ENCODE peak calls at places on chromosomes 4 and X, in seven cellular contexts. X is A549, G is IMR-90, K is prostate gland, E is body of pancreas, O is heart left ventricle, J is ovary. S is an unnamed sample.

GRCh38 chr4:21184788-21185187 is 484.5 kb downstream of the PACRGL start:
- DNase-seq in X (no peak), G (no peak), K (no peak), E (no peak), O (no peak), J (no peak), S (no peak)

GRCh38 chr4:189974056-189974455 is 33.4 kb downstream of the FRG1 start:
- DNase-seq in X (peak; percentile 6), G (no peak), K (no peak), E (no peak), O (no peak), J (no peak), S (no peak)

GRCh38 chr4:1011022-1011694 is at the start of gene FGFRL1:
- DNase-seq in X (peak; percentile 69), G (peak; percentile 77), K (peak; percentile 92), E (peak; percentile 95), O (peak; percentile 93), J (peak; percentile 95), S (peak; percentile 96)

GRCh38 chr4:1172228-1172851 is at the start of gene SPON2:
- DNase-seq in X (no peak), G (peak; percentile 27), K (no peak), E (peak; percentile 33), O (no peak), J (peak; percentile 77), S (peak; percentile 79)

GRCh38 chrX:96372313-96373046 is 312.2 kb upstream of the DIAPH2 start:
- DNase-seq in X (peak; percentile 17), G (peak; percentile 70), K (peak; percentile 4), E (peak; percentile 26), O (no peak), J (no peak), S (no peak)

GRCh38 chrX:121000589-121000988 is 15.0 kb upstream of the CT47A1 start:
- DNase-seq in X (no peak), G (no peak), K (no peak), E (no peak), O (no peak), J (no peak), S (no peak)

GRCh38 chrX:40170830-40171512 is 73.2 kb upstream of the BCOR start:
- DNase-seq in X (no peak), G (no peak), K (no peak), E (no peak), O (peak; percentile 30), J (no peak), S (no peak)

GRCh38 chrX:149527705-149528104 is 13.1 kb upstream of the EOLA1 start:
- DNase-seq in X (peak; percentile 20), G (peak; percentile 28), K (no peak), E (no peak), O (no peak), J (no peak), S (no peak)

GRCh38 chr4:82293304-82293703 is 80.5 kb downstream of the HNRNPD start:
- DNase-seq in X (no peak), G (no peak), K (no peak), E (no peak), O (no peak), J (no peak), S (no peak)

GRCh38 chrX:108122748-108123147 is 31.2 kb downstream of the ATG4A start:
- DNase-seq in X (no peak), G (peak; percentile 17), K (no peak), E (no peak), O (no peak), J (no peak), S (no peak)

GRCh38 chrX:30822068-30822671 is 66.9 kb downstream of the TAB3 start:
- DNase-seq in X (no peak), G (no peak), K (no peak), E (no peak), O (no peak), J (no peak), S (no peak)

GRCh38 chr4:145352438-145353145 is 129.1 kb upstream of the SMAD1 start:
- DNase-seq in X (no peak), G (no peak), K (no peak), E (peak; percentile 59), O (no peak), J (no peak), S (no peak)

GRCh38 chr4:168830777-168831512 is 179.1 kb downstream of the CBR4 start:
- DNase-seq in X (peak; percentile 18), G (no peak), K (no peak), E (no peak), O (no peak), J (no peak), S (no peak)

GRCh38 chr4:374298-375160 is 36.9 kb downstream of the ZNF141 start:
- DNase-seq in X (no peak), G (no peak), K (no peak), E (no peak), O (no peak), J (no peak), S (no peak)

GRCh38 chr4:5547651-5548249 is 160.6 kb downstream of the EVC2 start:
- DNase-seq in X (no peak), G (no peak), K (no peak), E (no peak), O (no peak), J (no peak), S (no peak)

GRCh38 chrX:67583171-67583570 is 39.4 kb downstream of the AR start:
- DNase-seq in X (no peak), G (no peak), K (no peak), E (no peak), O (no peak), J (no peak), S (no peak)

GRCh38 chrX:96994088-96994487 is 110.4 kb downstream of the RPA4 start:
- DNase-seq in X (no peak), G (no peak), K (no peak), E (no peak), O (no peak), J (no peak), S (no peak)

GRCh38 chr4:153205028-153205648 is 895 bp downstream of the TRIM2 start:
- DNase-seq in X (no peak), G (no peak), K (peak; percentile 59), E (peak; percentile 45), O (no peak), J (no peak), S (no peak)

GRCh38 chrX:115894087-115894486 is 276.5 kb upstream of the AGTR2 start:
- DNase-seq in X (no peak), G (peak; percentile 33), K (no peak), E (peak; percentile 43), O (no peak), J (no peak), S (no peak)

GRCh38 chr4:74447636-74448233 is 2.8 kb downstream of the AREG start:
- DNase-seq in X (no peak), G (no peak), K (no peak), E (no peak), O (no peak), J (no peak), S (no peak)

GRCh38 chr4:15725608-15726007 is 22.7 kb downstream of the BST1 start:
- DNase-seq in X (no peak), G (peak; percentile 46), K (no peak), E (no peak), O (no peak), J (no peak), S (no peak)

GRCh38 chr4:15735531-15735930 is 32.7 kb downstream of the BST1 start:
- DNase-seq in X (no peak), G (no peak), K (no peak), E (no peak), O (no peak), J (no peak), S (no peak)

DNA sequence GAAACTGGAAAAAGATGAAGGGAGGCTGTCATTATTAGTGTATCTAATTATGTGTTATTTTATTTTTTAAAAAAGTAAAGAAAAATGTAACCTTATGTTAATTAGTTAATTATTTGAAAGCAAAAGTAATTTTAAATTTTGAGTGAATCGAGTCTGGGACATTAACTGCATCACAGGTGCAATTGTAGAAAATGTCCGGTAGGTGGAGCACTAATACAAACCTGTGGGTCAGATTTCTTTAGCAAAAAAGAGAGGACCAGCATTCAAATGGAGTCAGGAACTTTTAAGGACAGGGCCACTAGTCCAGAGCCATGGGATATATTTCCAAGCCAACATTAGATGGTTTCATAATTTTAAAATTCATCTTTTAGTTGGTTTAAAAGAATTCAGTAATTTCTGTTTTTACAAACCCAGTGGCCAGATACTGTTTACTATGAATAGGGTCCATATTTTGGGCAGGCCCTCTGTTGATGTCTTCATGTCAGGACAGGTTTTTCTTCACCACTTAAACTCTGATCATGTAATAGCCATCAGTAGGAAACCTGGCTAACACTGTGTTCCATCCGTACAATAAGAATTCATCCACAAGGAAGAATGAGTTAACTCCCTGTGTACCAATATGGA is 27.2 kb downstream of the BST1 start:
- DNase-seq in X (peak; percentile 27), G (peak; percentile 53), K (peak; percentile 27), E (peak; percentile 22), O (no peak), J (no peak), S (no peak)
- H3K27ac ChIP-seq in X (no peak overlapping the region), G (no peak overlapping the region), K (no peak overlapping the region), E (no peak overlapping the region), O (no peak overlapping the region), J (no peak overlapping the region), S (no peak overlapping the region)

GRCh38 chrX:153927936-153928760 is 2.1 kb upstream of the ARHGAP4 start:
- DNase-seq in X (peak; percentile 98), G (peak; percentile 98), K (peak; percentile 93), E (peak; percentile 97), O (peak; percentile 98), J (peak; percentile 96), S (peak; percentile 98)
- TF ChIP-seq POLR2A in X (peak; percentile 50), G (peak; percentile 65), K (peak; percentile 67), E (peak; percentile 81), O (peak; percentile 78), J (peak; percentile 85), S (peak; percentile 30)

GRCh38 chr4:185796176-185796575 is 15.8 kb downstream of the SORBS2 start:
- DNase-seq in X (no peak), G (no peak), K (no peak), E (no peak), O (no peak), J (no peak), S (no peak)

GRCh38 chr4:185797596-185797995 is 14.4 kb downstream of the SORBS2 start:
- DNase-seq in X (no peak), G (no peak), K (no peak), E (no peak), O (no peak), J (no peak), S (no peak)

GRCh38 chr4:185799442-185799841 is 12.6 kb downstream of the SORBS2 start:
- DNase-seq in X (no peak), G (no peak), K (peak; percentile 27), E (no peak), O (no peak), J (no peak), S (no peak)

GRCh38 chr4:185794637-185795036 is 17.4 kb downstream of the SORBS2 start:
- DNase-seq in X (no peak), G (no peak), K (no peak), E (no peak), O (no peak), J (no peak), S (no peak)

DNA sequence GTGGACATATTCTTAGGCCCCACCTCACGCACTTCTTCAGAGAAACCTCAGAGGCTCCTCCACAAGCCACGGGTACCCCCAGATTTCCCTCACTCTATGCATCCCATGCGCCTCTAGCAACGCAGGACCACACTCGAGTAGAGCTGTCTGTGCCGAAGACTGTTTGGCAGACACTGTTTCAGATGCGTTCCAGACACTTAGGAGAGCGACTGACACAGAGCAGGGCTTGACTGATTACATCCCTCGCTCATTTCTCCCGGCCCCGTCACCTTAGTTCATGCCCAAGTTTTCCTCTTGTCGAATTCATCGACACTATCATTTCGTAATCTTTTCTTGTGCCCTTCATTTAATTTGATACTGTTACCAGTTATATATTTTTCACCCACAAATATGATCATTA is 15.0 kb downstream of the SORBS2 start:
- DNase-seq in X (no peak), G (no peak), K (no peak), E (no peak), O (peak; percentile 66), J (no peak), S (no peak)
- H3K4me1 ChIP-seq in X (peaks cover 22% of the 10 kb centered on the region), G (peaks cover 11% of the 10 kb centered on the region), K (no peaks in the 10 kb centered on the region), E (peaks cover 69% of the 10 kb centered on the region), O (peaks cover 12% of the 10 kb centered on the region), J (peaks cover 5% of the 10 kb centered on the region), S (no peaks in the 10 kb centered on the region)

GRCh38 chrX:71067079-71067478 is 1.1 kb downstream of the SNX12 start:
- DNase-seq in X (no peak), G (no peak), K (no peak), E (no peak), O (no peak), J (no peak), S (no peak)
- H3K27ac ChIP-seq in X (peak overlapping the region; percentile 91), G (peak overlapping the region; percentile 91), K (peak overlapping the region; percentile 86), E (peak overlapping the region; percentile 78), O (peak overlapping the region; percentile 88), J (no peak overlapping the region), S (peak overlapping the region; percentile 83)

S was measured in sigmoid colon.